ENCODE peak calls at places on chromosomes 11 and 22, in four cellular contexts. M, D, R and T are unnamed samples.

GRCh38 chr22:17931400-17931825 is 92.9 kb downstream of the MICAL3 start:
- DNase-seq in D (peak; percentile 57), R (no peak), M (no peak), T (no peak)

GRCh38 chr11:3808846-3809623 is 675 bp downstream of the PGAP2 start:
- DNase-seq in M (peak; percentile 43), R (peak; percentile 86), D (peak; percentile 68), T (peak; percentile 70)

GRCh38 chr22:25223269-25223850 is 3.9 kb downstream of the CRYBB2 start:
- DNase-seq in M (no peak), R (no peak), D (no peak), T (no peak)

GRCh38 chr11:75775056-75775455 is 6.5 kb downstream of the DGAT2 start:
- DNase-seq in M (no peak), R (peak; percentile 65), D (no peak), T (no peak)

GRCh38 chr11:120499859-120500258 is 11.7 kb upstream of the GRIK4 start:
- DNase-seq in M (no peak), D (no peak), R (no peak), T (no peak)

GRCh38 chr11:106986261-106986660 is 32.0 kb downstream of the GUCY1A2 start:
- DNase-seq in D (peak; percentile 92), R (no peak), M (peak; percentile 60), T (no peak)

GRCh38 chr11:70501026-70501901 is 102.9 kb downstream of the CTTN start:
- DNase-seq in M (no peak), D (peak; percentile 68), R (no peak), T (no peak)

GRCh38 chr11:111967651-111968050 is 30.5 kb downstream of the DIXDC1 start:
- DNase-seq in M (no peak), R (no peak), D (no peak), T (no peak)

GRCh38 chr11:15699978-15700377 is 585.3 kb downstream of the INSC start:
- DNase-seq in D (no peak), M (no peak), R (no peak), T (no peak)

GRCh38 chr11:32310218-32310601 is 125.1 kb downstream of the WT1 start:
- DNase-seq in M (peak; percentile 11), R (no peak), D (no peak), T (no peak)

GRCh38 chr22:39577361-39577760 is 6.8 kb downstream of the CACNA1I start:
- DNase-seq in M (no peak), R (no peak), D (no peak), T (no peak)

GRCh38 chr22:50678218-50678650 is 5.6 kb downstream of the SHANK3 start:
- DNase-seq in D (no peak), R (no peak), M (no peak), T (no peak)

GRCh38 chr11:111550258-111550657 is 9.7 kb downstream of the LAYN start:
- DNase-seq in R (peak; percentile 88), D (no peak), M (no peak), T (no peak)

GRCh38 chr22:44683237-44683636 is 18.8 kb upstream of the PRR5 start:
- DNase-seq in R (no peak), D (no peak), M (no peak), T (no peak)

GRCh38 chr22:20434264-20434751 is 3.3 kb downstream of the SCARF2 start:
- DNase-seq in M (no peak), D (no peak), R (no peak), T (no peak)

GRCh38 chr22:48238966-48239365 is 1476.5 kb downstream of the TBC1D22A start:
- DNase-seq in M (no peak), D (no peak), R (no peak), T (no peak)

GRCh38 chr11:35615911-35616900 is 2.1 kb upstream of the FJX1 start:
- DNase-seq in M (peak; percentile 59), D (peak; percentile 81), R (peak; percentile 82), T (no peak)

GRCh38 chr11:80239217-80239616 is 798.4 kb upstream of the TENM4 start:
- DNase-seq in R (no peak), D (no peak), M (no peak), T (no peak)

GRCh38 chr11:64642876-64643257 is 51.8 kb downstream of the SLC22A12 start:
- DNase-seq in R (no peak), D (no peak), M (no peak), T (no peak)

GRCh38 chr11:65778901-65779668 is 1.7 kb downstream of the AP5B1 start:
- DNase-seq in D (no peak), M (no peak), R (no peak), T (no peak)

DNA sequence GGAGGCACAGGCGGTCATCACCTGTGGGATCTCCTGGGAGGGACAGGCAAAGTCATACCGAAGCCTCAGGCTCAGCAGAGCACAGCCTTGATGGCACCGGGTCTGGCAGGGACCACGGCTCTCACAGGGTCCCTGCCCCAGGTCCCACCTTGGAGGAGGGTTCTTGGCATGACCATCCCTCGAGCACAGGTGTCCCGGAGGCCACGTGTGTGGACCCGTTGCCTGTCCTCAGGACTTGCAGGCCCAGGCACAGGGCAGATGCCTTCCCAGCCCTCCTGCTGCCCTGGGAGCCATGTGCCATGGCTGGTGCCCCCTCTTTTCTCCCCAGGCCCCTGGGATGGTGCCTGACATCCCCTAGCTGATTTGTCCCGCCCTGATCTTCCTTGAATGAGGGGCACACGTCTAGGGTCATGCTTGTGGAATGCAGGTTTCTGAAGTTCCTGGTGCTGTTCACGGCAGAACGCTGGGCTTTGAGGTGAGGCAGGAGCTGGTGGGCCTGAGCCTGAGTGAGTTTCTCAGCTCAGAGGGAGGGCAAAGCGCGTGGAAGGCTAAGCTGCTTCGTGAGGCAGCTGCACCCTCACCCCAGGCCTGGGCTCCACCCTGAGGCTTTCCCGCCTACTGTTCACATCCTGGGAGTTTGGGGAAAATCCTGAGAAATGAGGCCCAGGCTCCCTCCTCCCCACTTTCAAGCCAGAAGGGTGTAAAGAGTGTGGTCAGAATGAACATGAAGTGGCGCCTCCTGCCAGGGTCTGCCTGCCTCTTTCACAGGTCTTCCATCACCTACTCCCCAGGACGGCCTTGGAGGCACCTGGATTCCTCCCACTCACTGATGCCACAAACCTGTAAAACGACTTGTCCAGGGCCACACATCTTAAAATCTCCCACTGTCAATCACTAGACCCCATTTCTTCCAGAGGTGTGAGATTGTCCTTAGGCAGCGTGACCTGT is 325.8 kb upstream of the B3GAT1 start:
- DNase-seq in D (no peak), M (no peak), R (no peak), T (no peak)
- H3K9me3 ChIP-seq in D (no peaks in the 10 kb centered on the region), M (no peaks in the 10 kb centered on the region), R (no peaks in the 10 kb centered on the region), T (peaks cover 38% of the 10 kb centered on the region)

GRCh38 chr22:37641251-37641949 is 1.9 kb downstream of the SH3BP1 start:
- DNase-seq in R (no peak), M (no peak), D (no peak), T (no peak)

GRCh38 chr22:37650463-37651136 is 7.9 kb upstream of the PDXP start:
- DNase-seq in M (no peak), R (no peak), D (no peak), T (no peak)

GRCh38 chr22:37647928-37648327 is 8.5 kb downstream of the SH3BP1 start:
- DNase-seq in R (no peak), D (no peak), M (peak; percentile 80), T (no peak)

GRCh38 chr22:37643225-37643847 is 3.9 kb downstream of the SH3BP1 start:
- DNase-seq in M (peak; percentile 29), D (peak; percentile 82), R (peak; percentile 95), T (peak; percentile 62)

GRCh38 chr22:37647317-37647716 is 7.8 kb downstream of the SH3BP1 start:
- DNase-seq in D (no peak), R (no peak), M (no peak), T (no peak)
- H3K27ac ChIP-seq in D (no peak overlapping the region), R (no peak overlapping the region), M (no peak overlapping the region), T (no peak overlapping the region)

DNA sequence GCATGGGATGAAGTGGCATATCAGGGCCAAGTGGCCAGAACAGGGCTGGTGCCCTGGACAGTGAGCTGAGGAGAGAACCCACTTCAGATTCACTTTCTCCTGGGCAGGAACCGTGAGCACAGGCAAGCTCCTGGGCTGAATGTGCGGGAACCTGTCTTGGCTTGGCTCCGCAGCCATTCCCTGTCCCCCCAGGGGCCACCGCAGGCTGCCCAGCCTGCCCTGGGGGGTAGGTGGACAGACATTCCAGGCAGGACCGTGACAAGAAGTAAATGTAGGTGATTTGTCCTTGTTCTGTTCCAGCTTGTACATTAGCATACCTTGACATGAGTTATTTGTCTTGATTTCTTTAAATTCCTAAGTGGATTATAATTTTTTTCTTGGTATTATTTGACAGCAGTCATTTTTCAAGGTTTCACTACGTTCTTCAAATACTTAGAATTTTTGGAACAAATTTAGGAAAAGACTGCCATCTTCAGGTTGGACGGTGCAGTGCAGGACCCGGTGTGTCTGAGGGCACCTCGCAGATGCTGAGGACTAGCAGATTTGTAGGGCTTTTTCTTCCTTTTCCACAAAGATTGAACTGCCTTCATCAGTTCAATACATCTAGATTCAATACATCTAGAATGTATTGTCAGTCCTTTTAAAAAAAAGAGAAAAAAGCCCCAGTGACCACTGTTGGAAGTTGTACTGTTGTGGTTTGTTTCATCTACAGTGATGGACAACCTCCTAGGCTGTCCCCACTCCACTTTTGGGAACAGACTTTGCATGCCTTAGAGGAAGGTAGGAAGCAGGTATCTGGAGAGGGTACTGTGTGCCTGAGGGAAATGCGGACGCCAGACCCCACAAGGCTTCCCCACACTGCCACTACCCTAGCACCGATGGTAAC is 115.1 kb upstream of the RASSF10 start:
- DNase-seq in D (peak; percentile 67), M (peak; percentile 75), R (peak; percentile 88), T (peak; percentile 42)
- H3K9me3 ChIP-seq in D (no peaks in the 10 kb centered on the region), M (no peaks in the 10 kb centered on the region), R (no peaks in the 10 kb centered on the region), T (no peaks in the 10 kb centered on the region)

GRCh38 chr11:108912587-108912986 is 247.7 kb downstream of the DDX10 start:
- DNase-seq in D (peak; percentile 66), M (peak; percentile 65), R (no peak), T (peak; percentile 23)
- H3K27ac ChIP-seq in D (peak overlapping the region; percentile 59), M (no peak overlapping the region), R (no peak overlapping the region), T (no peak overlapping the region)

GRCh38 chr11:55658608-55659007 is 3.4 kb upstream of the OR4C6 start:
- DNase-seq in R (no peak), D (no peak), M (no peak), T (no peak)
- H3K9me3 ChIP-seq in R (no peaks in the 10 kb centered on the region), D (no peaks in the 10 kb centered on the region), M (no peaks in the 10 kb centered on the region), T (peaks cover 2% of the 10 kb centered on the region)

GRCh38 chr22:45897736-45898135 is 79.2 kb downstream of the WNT7B start:
- DNase-seq in D (no peak), M (no peak), R (no peak), T (no peak)

GRCh38 chr22:45896961-45897538 is 79.9 kb downstream of the WNT7B start:
- DNase-seq in R (no peak), D (no peak), M (no peak), T (no peak)

GRCh38 chr22:45893516-45893915 is 83.4 kb downstream of the WNT7B start:
- DNase-seq in R (no peak), D (no peak), M (peak; percentile 80), T (no peak)

GRCh38 chr22:45896153-45896951 is 80.6 kb downstream of the WNT7B start:
- DNase-seq in M (no peak), D (no peak), R (no peak), T (peak; percentile 75)

DNA sequence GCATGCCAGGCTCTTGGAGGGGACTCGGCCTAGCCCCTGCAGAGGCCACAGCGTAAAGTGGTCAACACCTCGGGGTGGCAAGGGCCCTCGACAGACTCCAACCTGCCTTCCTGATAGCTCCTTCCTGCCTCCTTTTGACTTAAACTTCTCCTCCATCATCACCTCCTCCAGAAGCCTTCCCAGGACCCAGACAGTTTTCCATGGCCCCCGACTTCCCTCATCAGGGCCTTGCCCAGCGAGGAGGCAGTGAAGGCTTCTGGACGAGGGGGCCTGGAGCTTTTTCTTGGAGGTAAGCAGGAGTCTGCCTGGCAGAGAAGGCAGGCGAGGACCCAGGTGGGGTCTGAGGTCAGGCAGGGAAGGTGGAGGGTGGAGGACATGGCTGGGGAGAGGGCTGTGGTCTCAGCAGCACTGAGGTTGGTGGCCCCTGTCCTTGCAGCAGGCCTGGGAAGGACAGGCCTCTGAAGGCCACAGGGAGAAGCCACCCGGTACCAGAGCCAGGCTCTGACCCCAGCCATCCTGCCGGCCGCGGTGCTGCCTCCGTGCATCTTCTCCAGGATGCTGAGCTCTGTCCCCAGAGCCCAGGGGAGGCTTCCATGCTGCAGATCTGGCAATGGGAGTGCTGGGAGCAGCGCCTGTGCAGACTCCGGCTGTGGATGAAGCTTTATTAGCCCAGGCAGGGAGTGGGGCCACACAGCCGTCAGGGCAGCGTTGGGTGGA is 81.4 kb downstream of the WNT7B start:
- DNase-seq in D (no peak), R (no peak), M (no peak), T (no peak)
- H3K27ac ChIP-seq in D (no peak overlapping the region), R (no peak overlapping the region), M (no peak overlapping the region), T (no peak overlapping the region)